ENCODE peak calls at places on chromosome 5, in eight cellular contexts. H, T, S, C, B, E, K and D are unnamed samples.
A peak's percentile ranks its signal among the peaks of the same experiment; 100 is the strongest.

GRCh38 chr5:35804201-35804653 is 52.5 kb upstream of the IL7R start:
- DNase-seq in B (no peak), S (no peak), C (no peak), E (no peak), T (no peak), K (no peak), H (no peak), D (no peak)

GRCh38 chr5:178291161-178291561 is 58.6 kb upstream of the PHYKPL start:
- DNase-seq in K (peak; percentile 36), E (no peak), C (no peak), B (no peak), T (no peak), H (no peak), S (no peak), D (no peak)

GRCh38 chr5:114070093-114070722 is 291.7 kb upstream of the KCNN2 start:
- DNase-seq in B (no peak), H (no peak), E (no peak), K (no peak), S (no peak), T (no peak), C (no peak), D (no peak)

GRCh38 chr5:537621-538071 is 13.4 kb upstream of the SLC9A3 start:
- DNase-seq in C (no peak), T (no peak), B (peak; percentile 47), E (no peak), S (no peak), H (no peak), K (peak; percentile 36), D (no peak)

GRCh38 chr5:27473300-27474053 is 435.1 kb upstream of the CDH9 start:
- DNase-seq in H (no peak), S (no peak), C (no peak), B (no peak), K (no peak), T (no peak), E (no peak), D (no peak)

GRCh38 chr5:13189532-13189931 is 755.0 kb downstream of the DNAH5 start:
- DNase-seq in S (no peak), E (no peak), T (no peak), K (no peak), H (no peak), C (no peak), B (no peak), D (no peak)

GRCh38 chr5:59720063-59720462 is 173.5 kb downstream of the PDE4D start:
- DNase-seq in T (no peak), H (no peak), B (no peak), K (no peak), S (no peak), E (no peak), C (no peak), D (no peak)

GRCh38 chr5:73596705-73597328 is 29.2 kb upstream of the ARHGEF28 start:
- DNase-seq in B (no peak), K (no peak), H (no peak), T (peak; percentile 41), E (no peak), S (peak; percentile 19), C (no peak), D (no peak)

GRCh38 chr5:32029291-32029690 is 144.8 kb downstream of the GOLPH3 start:
- DNase-seq in S (no peak), K (no peak), T (no peak), C (no peak), H (no peak), B (no peak), E (no peak), D (no peak)

GRCh38 chr5:181100121-181101015 is 30.6 kb downstream of the OR2V1 start:
- DNase-seq in C (no peak), H (no peak), S (no peak), K (no peak), T (no peak), E (peak; percentile 16), B (no peak), D (peak; percentile 45)

GRCh38 chr5:170439246-170439943 is 50.2 kb upstream of the KCNMB1 start:
- DNase-seq in H (no peak), K (no peak), E (no peak), C (no peak), B (no peak), T (no peak), S (no peak), D (no peak)

GRCh38 chr5:158802941-158803341 is 296.8 kb downstream of the EBF1 start:
- DNase-seq in S (no peak), C (no peak), E (no peak), H (no peak), B (no peak), T (no peak), K (no peak), D (no peak)

GRCh38 chr5:102668220-102668930 is 86.7 kb upstream of the PAM start:
- DNase-seq in T (no peak), B (no peak), E (no peak), K (no peak), C (no peak), S (no peak), H (no peak), D (no peak)

GRCh38 chr5:171858303-171858702 is 72.7 kb downstream of the SMIM23 start:
- DNase-seq in E (no peak), H (no peak), K (no peak), B (no peak), C (no peak), T (no peak), S (no peak), D (no peak)

GRCh38 chr5:72394688-72395087 is 74.5 kb downstream of the PTCD2 start:
- DNase-seq in T (peak; percentile 6), H (no peak), E (no peak), S (no peak), K (no peak), B (no peak), C (no peak), D (no peak)

GRCh38 chr5:61052870-61053269 is 107.9 kb downstream of the NDUFAF2 start:
- DNase-seq in C (no peak), H (no peak), T (peak; percentile 74), B (no peak), E (no peak), S (no peak), K (no peak), D (no peak)

GRCh38 chr5:38783011-38783551 is 62.7 kb upstream of the OSMR start:
- DNase-seq in K (no peak), B (no peak), H (no peak), T (peak; percentile 2), C (peak; percentile 25), S (peak; percentile 68), E (no peak), D (no peak)

GRCh38 chr5:73607228-73607627 is 18.8 kb upstream of the ARHGEF28 start:
- DNase-seq in K (no peak), B (no peak), E (no peak), H (no peak), C (no peak), S (no peak), T (no peak), D (no peak)

GRCh38 chr5:42900734-42901133 is 89.0 kb upstream of the SELENOP start:
- DNase-seq in H (no peak), K (no peak), E (no peak), S (no peak), C (no peak), T (no peak), B (no peak), D (no peak)

DNA sequence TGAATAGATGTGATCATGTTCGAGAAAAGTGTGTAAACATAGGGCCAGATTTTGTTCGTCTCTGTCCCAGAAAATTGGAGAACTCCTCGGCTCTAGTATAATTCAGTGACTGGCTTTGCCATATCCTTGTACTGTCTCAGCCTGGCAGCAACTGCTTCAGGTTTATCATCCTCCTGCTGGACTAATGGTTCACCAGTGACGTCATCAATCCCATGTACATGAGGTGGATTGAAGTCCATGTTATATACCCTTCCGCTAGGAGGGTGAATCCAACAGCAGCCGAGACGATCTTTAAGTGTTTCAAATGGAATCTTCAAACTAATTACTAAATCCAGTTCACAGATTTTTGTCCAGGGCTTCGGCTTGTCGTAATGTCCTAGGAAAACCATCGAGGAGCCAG is 17.1 kb upstream of the PLPP1 start:
- DNase-seq in K (no peak), H (no peak), E (no peak), C (no peak), S (no peak), B (no peak), T (no peak), D (no peak)
- H3K9me3 ChIP-seq in K (no peaks in the 10 kb centered on the region), H (no peaks in the 10 kb centered on the region), E (no peaks in the 10 kb centered on the region), C (no peaks in the 10 kb centered on the region), S (no peaks in the 10 kb centered on the region), B (no peaks in the 10 kb centered on the region), T (no peaks in the 10 kb centered on the region), D (no peaks in the 10 kb centered on the region)

GRCh38 chr5:141260458-141261237 is 15.5 kb downstream of the PCDHB15 start:
- DNase-seq in H (no peak), B (no peak), S (no peak), E (no peak), C (no peak), K (no peak), T (no peak), D (no peak)

GRCh38 chr5:141258464-141258863 is 13.3 kb downstream of the PCDHB15 start:
- DNase-seq in K (no peak), E (no peak), S (no peak), T (no peak), C (no peak), H (no peak), B (no peak), D (no peak)

GRCh38 chr5:141258948-141259347 is 13.8 kb downstream of the PCDHB15 start:
- DNase-seq in T (no peak), H (no peak), B (no peak), E (no peak), K (no peak), S (no peak), C (no peak), D (no peak)

DNA sequence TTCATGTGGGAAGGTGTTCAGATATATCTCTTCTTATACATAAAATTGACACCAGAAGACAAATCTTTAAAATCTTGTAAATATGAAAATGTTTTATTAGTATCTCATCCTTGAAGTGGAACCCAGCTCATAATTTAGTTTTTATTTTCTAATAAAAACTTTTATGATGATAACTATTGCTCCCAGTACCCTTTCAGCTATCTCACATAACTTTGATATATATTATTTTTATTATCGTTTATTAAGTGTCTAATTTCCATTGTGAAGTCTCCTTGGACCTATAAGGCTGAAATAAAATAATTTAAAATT is 16.0 kb downstream of the PCDHB15 start:
- DNase-seq in B (no peak), C (no peak), S (no peak), K (no peak), H (no peak), E (no peak), T (no peak), D (no peak)
- H3K9me3 ChIP-seq in B (no peaks in the 10 kb centered on the region), C (peaks cover 100% of the 10 kb centered on the region), S (no peaks in the 10 kb centered on the region), K (peaks cover 14% of the 10 kb centered on the region), H (peaks cover 98% of the 10 kb centered on the region), E (peaks cover 68% of the 10 kb centered on the region), T (peaks cover 3% of the 10 kb centered on the region), D (peaks cover 40% of the 10 kb centered on the region)

GRCh38 chr5:141241496-141241895 is 3.7 kb upstream of the PCDHB15 start:
- DNase-seq in E (no peak), C (no peak), S (no peak), T (no peak), K (no peak), H (no peak), B (no peak), D (no peak)
- H3K9me3 ChIP-seq in E (peaks cover 19% of the 10 kb centered on the region), C (peaks cover 98% of the 10 kb centered on the region), S (peaks cover 9% of the 10 kb centered on the region), T (peaks cover 3% of the 10 kb centered on the region), K (peaks cover 32% of the 10 kb centered on the region), H (peaks cover 85% of the 10 kb centered on the region), B (peaks cover 6% of the 10 kb centered on the region), D (peaks cover 8% of the 10 kb centered on the region)

DNA sequence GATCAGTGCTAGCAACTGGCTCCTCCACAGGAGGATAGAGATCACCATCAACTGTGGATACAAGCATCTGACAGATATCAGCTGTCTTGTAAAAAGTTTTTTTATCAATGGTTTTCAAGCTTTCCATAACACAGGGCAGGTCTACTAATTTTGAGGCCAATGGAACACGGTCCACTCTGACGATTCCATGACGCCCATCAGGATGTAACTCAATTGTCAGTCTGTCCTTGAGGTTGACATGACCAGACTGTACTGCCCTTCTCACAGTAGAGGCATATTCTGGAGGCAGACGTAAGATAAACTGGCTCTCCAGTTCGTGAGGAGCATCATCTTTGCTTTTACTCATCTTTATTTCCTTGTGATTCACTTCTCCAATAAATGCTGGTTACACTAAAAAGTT is 885 bp downstream of the TAF7 start:
- DNase-seq in E (no peak), B (no peak), T (no peak), H (no peak), S (no peak), K (no peak), C (no peak), D (no peak)
- H3K9me3 ChIP-seq in E (peaks cover 34% of the 10 kb centered on the region), B (no peaks in the 10 kb centered on the region), T (peaks cover 7% of the 10 kb centered on the region), H (peaks cover 69% of the 10 kb centered on the region), S (peaks cover 12% of the 10 kb centered on the region), K (peaks cover 8% of the 10 kb centered on the region), C (peaks cover 81% of the 10 kb centered on the region), D (peaks cover 47% of the 10 kb centered on the region)